ENCODE peak calls at places on chromosomes 12 and 14, in five cellular contexts. I is mesendoderm, T is mesenchymal stem cell, S is IMR-90, M is neuronal stem cell. Y is an unnamed sample. For H3K4me1 and H3K79me1, the result is how much of the 10 kb centered on the place peaks cover.

GRCh38 chr12:3304436-3305135 is 186.4 kb upstream of the PRMT8 start:
- DNase-seq in T (peak), M (no peak), S (peak), I (no peak), Y (no peak)

GRCh38 chr14:37865719-37866549 is 270.5 kb downstream of the TTC6 start:
- DNase-seq in T (peak), I (no peak), S (no peak), M (no peak), Y (no peak)

GRCh38 chr12:70733385-70733784 is 96.2 kb upstream of the PTPRB start:
- DNase-seq in S (peak), M (peak), T (peak), I (peak), Y (no peak)

GRCh38 chr12:11321980-11322379 is 11.7 kb upstream of the PRB4 start:
- DNase-seq in M (no peak), T (no peak), S (no peak), I (no peak), Y (no peak)

GRCh38 chr12:107411792-107412535 is 273.6 kb upstream of the PWP1 start:
- DNase-seq in S (peak), I (no peak), T (peak), M (no peak), Y (no peak)

GRCh38 chr12:3190101-3190500 is 112.9 kb downstream of the TSPAN9 start:
- DNase-seq in I (no peak), S (no peak), M (no peak), T (no peak), Y (no peak)

GRCh38 chr14:67137744-67138371 is 51.4 kb upstream of the GARIN2 start:
- DNase-seq in I (peak), M (no peak), S (peak), T (peak), Y (no peak)

GRCh38 chr12:40587970-40588369 is 104.3 kb upstream of the CNTN1 start:
- DNase-seq in M (no peak), T (no peak), I (no peak), S (no peak), Y (no peak)

GRCh38 chr12:115922952-115923564 is 354.4 kb downstream of the MED13L start:
- DNase-seq in M (no peak), S (no peak), T (no peak), I (peak), Y (no peak)

GRCh38 chr12:58419182-58419760 is 477.9 kb downstream of the ATP23 start:
- DNase-seq in I (no peak), S (no peak), M (no peak), T (no peak), Y (no peak)

GRCh38 chr12:7269273-7269672 is 34.6 kb upstream of the ACSM4 start:
- DNase-seq in M (no peak), S (peak), I (no peak), T (no peak), Y (no peak)

GRCh38 chr12:75816892-75817291 is 214.7 kb downstream of the PHLDA1 start:
- DNase-seq in M (no peak), S (peak), I (no peak), T (peak), Y (no peak)

DNA sequence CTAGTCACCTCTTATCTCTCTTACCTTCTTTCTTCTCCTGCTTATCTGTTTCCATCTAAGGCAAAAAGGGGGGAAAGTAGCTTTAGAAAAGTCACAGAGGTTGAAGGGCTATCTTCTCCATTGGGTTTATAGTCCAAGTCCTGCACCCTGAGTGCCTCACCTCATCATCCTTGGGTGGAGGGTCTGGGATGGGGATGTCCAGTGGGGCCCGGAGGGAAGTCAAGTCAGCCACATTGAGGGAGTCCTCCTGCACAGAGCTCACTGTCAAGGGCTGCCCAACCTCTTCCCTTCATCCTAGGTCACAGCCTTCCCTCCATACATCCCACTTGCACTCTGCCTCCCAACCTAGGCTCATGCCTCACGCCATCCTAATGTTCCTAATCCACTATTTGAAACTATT is 1.2 kb downstream of the PSME2 start:
- DNase-seq in M (no peak), I (no peak), S (no peak), T (no peak), Y (no peak)
- H3K4me1 ChIP-seq in M (under half), I (under half), S (under half), T (under half), Y (under half)

GRCh38 chr12:29159690-29160089 is 10.6 kb downstream of the FAR2 start:
- DNase-seq in S (no peak), M (no peak), I (no peak), T (peak), Y (no peak)
- H3K79me1 ChIP-seq in S (under half), M (under half), I (under half), T (under half), Y (under half)

GRCh38 chr12:20432290-20432689 is 64.0 kb downstream of the PDE3A start:
- DNase-seq in M (no peak), S (no peak), T (no peak), I (no peak), Y (no peak)

GRCh38 chr12:20436367-20436766 is 68.0 kb downstream of the PDE3A start:
- DNase-seq in S (peak), T (no peak), I (no peak), M (no peak), Y (no peak)

GRCh38 chr12:20439634-20440033 is 71.3 kb downstream of the PDE3A start:
- DNase-seq in S (no peak), T (no peak), I (no peak), M (no peak), Y (no peak)

GRCh38 chr12:20438307-20438779 is 70.0 kb downstream of the PDE3A start:
- DNase-seq in I (no peak), M (no peak), T (peak), S (peak), Y (no peak)

DNA sequence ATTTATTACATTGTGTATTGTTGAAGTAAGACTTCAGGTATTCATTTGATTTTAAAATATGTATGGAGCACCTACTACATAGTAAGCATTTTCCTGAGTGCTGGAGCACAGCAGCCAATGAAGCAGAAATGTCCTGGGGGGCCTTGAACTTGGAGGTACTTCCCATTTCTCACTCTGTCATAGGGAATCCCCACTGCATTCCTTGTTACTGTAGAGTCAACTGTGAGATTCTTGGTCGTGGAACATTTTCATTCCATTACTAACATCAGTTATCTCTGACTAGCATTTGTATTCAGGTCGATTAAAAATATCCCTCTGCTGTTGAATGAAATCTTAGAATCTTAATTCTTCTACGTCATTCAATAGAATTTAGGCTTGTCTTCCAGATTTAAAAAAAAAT is 66.7 kb downstream of the PDE3A start:
- DNase-seq in M (no peak), I (peak), T (peak), S (peak), Y (no peak)
- H3K4me1 ChIP-seq in M (under half), I (under half), T (under half), S (under half), Y (under half)

DNA sequence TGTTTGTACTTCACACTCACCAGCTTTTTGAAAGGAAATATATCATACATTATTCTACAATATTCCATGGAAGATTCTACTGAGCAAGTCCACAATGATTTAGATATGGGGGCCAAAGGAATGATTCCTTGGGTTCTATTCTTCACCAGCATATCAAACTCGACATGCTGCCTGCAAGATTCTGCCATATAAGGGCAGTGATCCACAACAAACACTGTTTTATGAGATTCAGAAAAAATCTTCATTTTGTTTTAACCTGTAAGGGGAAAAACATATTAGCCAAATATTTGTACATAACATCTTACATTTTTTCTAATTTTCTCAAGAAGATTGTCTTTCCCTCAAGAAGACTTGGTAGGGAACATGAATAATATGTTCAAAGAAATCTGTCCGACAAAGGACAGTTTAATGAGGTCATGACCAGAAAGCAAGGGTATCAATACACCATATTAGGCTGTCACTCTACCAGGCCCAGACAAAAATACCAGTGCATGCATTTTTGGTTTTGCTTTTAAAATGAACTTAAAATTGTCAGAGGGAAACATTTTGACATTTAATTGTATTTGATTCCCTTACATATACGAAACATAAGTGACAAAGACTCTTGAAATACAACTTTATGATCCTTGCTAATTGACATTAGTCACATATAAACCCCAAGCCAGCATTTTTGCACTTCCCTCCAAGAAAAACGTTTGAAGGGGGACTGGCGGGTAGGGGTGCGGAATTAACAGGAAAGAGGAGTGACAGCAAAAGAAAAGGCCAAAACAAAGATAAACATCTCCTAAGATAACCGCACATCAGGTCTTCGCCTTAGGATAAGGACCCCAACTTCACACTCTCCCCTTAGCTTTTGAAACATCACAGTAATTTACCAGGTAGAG is 980 bp downstream of the INTS13 start:
- DNase-seq in S (no peak), T (peak), M (no peak), I (peak), Y (no peak)
- H3K79me1 ChIP-seq in S (under half), T (under half), M (under half), I (under half), Y (under half)

GRCh38 chr12:49697808-49698207 is 9.4 kb downstream of the FMNL3 start:
- DNase-seq in I (no peak), S (no peak), T (no peak), M (no peak), Y (no peak)
- H3K4me1 ChIP-seq in I (under half), S (under half), T (under half), M (under half), Y (under half)

GRCh38 chr12:108837680-108838079 is 19.7 kb downstream of the SSH1 start:
- DNase-seq in M (no peak), T (no peak), I (no peak), S (no peak), Y (no peak)
- H3K79me1 ChIP-seq in M (under half), T (under half), I (under half), S (half or more), Y (under half)

GRCh38 chr14:71883094-71883493 is 49.1 kb upstream of the RGS6 start:
- DNase-seq in I (no peak), S (no peak), T (no peak), M (no peak), Y (no peak)
- H3K4me1 ChIP-seq in I (under half), S (under half), T (under half), M (under half), Y (under half)

Y was measured in H9.